ENCODE peak calls at places on chromosomes 2 and 18, in five cellular contexts. One of them, this sample, is unnamed.

GRCh38 chr18:2572892-2573291 is 1.5 kb downstream of the NDC80 start:
- DNase-seq in cardiac muscle cell: peak; percentile 32
- DNase-seq in left ventricle myocardium inferior: no peak
- DNase-seq in osteoblast: no peak
- DNase-seq in ovary: no peak
- DNase-seq in this sample: no peak

GRCh38 chr2:31413876-31414550 is 529 bp downstream of the XDH start:
- DNase-seq in ovary: no peak
- DNase-seq in cardiac muscle cell: no peak
- DNase-seq in osteoblast: no peak
- DNase-seq in left ventricle myocardium inferior: no peak
- DNase-seq in this sample: peak; percentile 32

GRCh38 chr2:218033208-218033589 is 30.4 kb upstream of the TNS1 start:
- DNase-seq in osteoblast: peak; percentile 66
- DNase-seq in ovary: no peak
- DNase-seq in left ventricle myocardium inferior: no peak
- DNase-seq in cardiac muscle cell: no peak
- DNase-seq in this sample: no peak

GRCh38 chr2:196515041-196515440 is 124.5 kb upstream of the CCDC150 start:
- DNase-seq in cardiac muscle cell: no peak
- DNase-seq in ovary: no peak
- DNase-seq in left ventricle myocardium inferior: peak; percentile 49
- DNase-seq in osteoblast: no peak
- DNase-seq in this sample: no peak

GRCh38 chr2:72911256-72911655 is 6.1 kb upstream of the EMX1 start:
- DNase-seq in ovary: no peak
- DNase-seq in left ventricle myocardium inferior: no peak
- DNase-seq in osteoblast: no peak
- DNase-seq in cardiac muscle cell: no peak
- DNase-seq in this sample: no peak

GRCh38 chr18:24926649-24927048 is 425.3 kb downstream of the ZNF521 start:
- DNase-seq in left ventricle myocardium inferior: no peak
- DNase-seq in ovary: no peak
- DNase-seq in cardiac muscle cell: no peak
- DNase-seq in osteoblast: no peak
- DNase-seq in this sample: no peak

GRCh38 chr2:16038586-16038985 is 98.2 kb downstream of the MYCN start:
- DNase-seq in left ventricle myocardium inferior: no peak
- DNase-seq in osteoblast: no peak
- DNase-seq in cardiac muscle cell: no peak
- DNase-seq in ovary: no peak
- DNase-seq in this sample: no peak

GRCh38 chr2:80026040-80026729 is 278.4 kb downstream of the LRRTM1 start:
- DNase-seq in cardiac muscle cell: no peak
- DNase-seq in left ventricle myocardium inferior: no peak
- DNase-seq in ovary: no peak
- DNase-seq in osteoblast: peak; percentile 43
- DNase-seq in this sample: no peak

GRCh38 chr2:77013932-77014331 is 508.2 kb downstream of the LRRTM4 start:
- DNase-seq in osteoblast: peak; percentile 0
- DNase-seq in cardiac muscle cell: no peak
- DNase-seq in ovary: no peak
- DNase-seq in left ventricle myocardium inferior: no peak
- DNase-seq in this sample: no peak

GRCh38 chr2:109473006-109473380 is 140.8 kb downstream of the SEPTIN10 start:
- DNase-seq in osteoblast: no peak
- DNase-seq in cardiac muscle cell: no peak
- DNase-seq in left ventricle myocardium inferior: no peak
- DNase-seq in ovary: no peak
- DNase-seq in this sample: no peak

GRCh38 chr2:127175406-127175805 is 44.7 kb downstream of the CYP27C1 start:
- DNase-seq in left ventricle myocardium inferior: peak; percentile 50
- DNase-seq in osteoblast: peak; percentile 90
- DNase-seq in ovary: peak; percentile 88
- DNase-seq in cardiac muscle cell: peak; percentile 36
- DNase-seq in this sample: no peak

GRCh38 chr2:38652431-38653273 is 13.3 kb upstream of the GALM start:
- DNase-seq in cardiac muscle cell: no peak
- DNase-seq in osteoblast: peak; percentile 4
- DNase-seq in ovary: no peak
- DNase-seq in left ventricle myocardium inferior: no peak
- DNase-seq in this sample: no peak

GRCh38 chr2:133817680-133818566 is 249.7 kb upstream of the NCKAP5 start:
- DNase-seq in ovary: no peak
- DNase-seq in osteoblast: peak; percentile 88
- DNase-seq in left ventricle myocardium inferior: no peak
- DNase-seq in cardiac muscle cell: peak; percentile 92
- DNase-seq in this sample: no peak

GRCh38 chr2:39525636-39526412 is 88.7 kb upstream of the MAP4K3 start:
- DNase-seq in osteoblast: no peak
- DNase-seq in cardiac muscle cell: no peak
- DNase-seq in ovary: no peak
- DNase-seq in left ventricle myocardium inferior: no peak
- DNase-seq in this sample: no peak

GRCh38 chr2:165219491-165219890 is 15.6 kb upstream of the SCN3A start:
- DNase-seq in cardiac muscle cell: no peak
- DNase-seq in osteoblast: no peak
- DNase-seq in ovary: no peak
- DNase-seq in left ventricle myocardium inferior: no peak
- DNase-seq in this sample: no peak

GRCh38 chr2:178404380-178404767 is 46.6 kb downstream of the PRKRA start:
- DNase-seq in cardiac muscle cell: peak; percentile 52
- DNase-seq in osteoblast: peak; percentile 86
- DNase-seq in ovary: no peak
- DNase-seq in left ventricle myocardium inferior: no peak
- DNase-seq in this sample: peak; percentile 37

GRCh38 chr2:120037995-120038541 is 25.2 kb downstream of the EPB41L5 start:
- DNase-seq in ovary: no peak
- DNase-seq in left ventricle myocardium inferior: no peak
- DNase-seq in cardiac muscle cell: no peak
- DNase-seq in osteoblast: no peak
- DNase-seq in this sample: no peak

GRCh38 chr2:162908567-162908966 is 70.0 kb upstream of the KCNH7 start:
- DNase-seq in cardiac muscle cell: no peak
- DNase-seq in left ventricle myocardium inferior: no peak
- DNase-seq in osteoblast: no peak
- DNase-seq in ovary: no peak
- DNase-seq in this sample: no peak

GRCh38 chr2:216554755-216555154 is 56.1 kb downstream of the RPL37A start:
- DNase-seq in cardiac muscle cell: no peak
- DNase-seq in left ventricle myocardium inferior: no peak
- DNase-seq in osteoblast: no peak
- DNase-seq in ovary: no peak
- DNase-seq in this sample: no peak

GRCh38 chr18:78913395-78913794 is 66.2 kb upstream of the SALL3 start:
- DNase-seq in left ventricle myocardium inferior: no peak
- DNase-seq in ovary: no peak
- DNase-seq in osteoblast: peak; percentile 42
- DNase-seq in cardiac muscle cell: no peak
- DNase-seq in this sample: no peak

GRCh38 chr2:120353591-120353898 is 7.6 kb downstream of the INHBB start:
- DNase-seq in left ventricle myocardium inferior: no peak
- DNase-seq in osteoblast: peak; percentile 59
- DNase-seq in ovary: no peak
- DNase-seq in cardiac muscle cell: no peak
- DNase-seq in this sample: no peak

GRCh38 chr2:81194176-81194575 is 889.6 kb upstream of the LRRTM1 start:
- DNase-seq in cardiac muscle cell: no peak
- DNase-seq in ovary: no peak
- DNase-seq in left ventricle myocardium inferior: no peak
- DNase-seq in osteoblast: no peak
- DNase-seq in this sample: no peak

GRCh38 chr2:230872968-230873669 is 8.4 kb downstream of the ITM2C start:
- DNase-seq in ovary: no peak
- DNase-seq in osteoblast: peak; percentile 37
- DNase-seq in left ventricle myocardium inferior: no peak
- DNase-seq in cardiac muscle cell: no peak
- DNase-seq in this sample: peak; percentile 73

GRCh38 chr2:58638256-58638795 is 397.2 kb upstream of the FANCL start:
- DNase-seq in cardiac muscle cell: peak; percentile 0
- DNase-seq in left ventricle myocardium inferior: no peak
- DNase-seq in ovary: no peak
- DNase-seq in osteoblast: peak; percentile 29
- DNase-seq in this sample: no peak

GRCh38 chr18:62799977-62800376 is 84.6 kb downstream of the PHLPP1 start:
- DNase-seq in cardiac muscle cell: no peak
- DNase-seq in left ventricle myocardium inferior: no peak
- DNase-seq in ovary: no peak
- DNase-seq in osteoblast: no peak
- DNase-seq in this sample: no peak
- H3K4me1 ChIP-seq in cardiac muscle cell: peaks cover 7% of the 10 kb centered on the region
- H3K4me1 ChIP-seq in left ventricle myocardium inferior: peaks cover 21% of the 10 kb centered on the region
- H3K4me1 ChIP-seq in ovary: no peaks in the 10 kb centered on the region
- H3K4me1 ChIP-seq in osteoblast: no peaks in the 10 kb centered on the region
- H3K4me1 ChIP-seq in this sample: no peaks in the 10 kb centered on the region

GRCh38 chr2:47036489-47036769 is 118.7 kb downstream of the STPG4 start:
- DNase-seq in ovary: no peak
- DNase-seq in osteoblast: no peak
- DNase-seq in left ventricle myocardium inferior: no peak
- DNase-seq in cardiac muscle cell: no peak
- DNase-seq in this sample: no peak

GRCh38 chr2:47033102-47033880 is 117.7 kb upstream of the MCFD2 start:
- DNase-seq in left ventricle myocardium inferior: no peak
- DNase-seq in ovary: peak; percentile 42
- DNase-seq in osteoblast: peak; percentile 77
- DNase-seq in cardiac muscle cell: no peak
- DNase-seq in this sample: no peak

GRCh38 chr2:47035615-47036488 is 119.3 kb downstream of the STPG4 start:
- DNase-seq in ovary: peak; percentile 34
- DNase-seq in left ventricle myocardium inferior: no peak
- DNase-seq in cardiac muscle cell: no peak
- DNase-seq in osteoblast: peak; percentile 39
- DNase-seq in this sample: no peak

GRCh38 chr2:47032773-47033101 is 117.1 kb upstream of the MCFD2 start:
- DNase-seq in ovary: no peak
- DNase-seq in left ventricle myocardium inferior: no peak
- DNase-seq in osteoblast: peak; percentile 70
- DNase-seq in cardiac muscle cell: no peak
- DNase-seq in this sample: no peak

DNA sequence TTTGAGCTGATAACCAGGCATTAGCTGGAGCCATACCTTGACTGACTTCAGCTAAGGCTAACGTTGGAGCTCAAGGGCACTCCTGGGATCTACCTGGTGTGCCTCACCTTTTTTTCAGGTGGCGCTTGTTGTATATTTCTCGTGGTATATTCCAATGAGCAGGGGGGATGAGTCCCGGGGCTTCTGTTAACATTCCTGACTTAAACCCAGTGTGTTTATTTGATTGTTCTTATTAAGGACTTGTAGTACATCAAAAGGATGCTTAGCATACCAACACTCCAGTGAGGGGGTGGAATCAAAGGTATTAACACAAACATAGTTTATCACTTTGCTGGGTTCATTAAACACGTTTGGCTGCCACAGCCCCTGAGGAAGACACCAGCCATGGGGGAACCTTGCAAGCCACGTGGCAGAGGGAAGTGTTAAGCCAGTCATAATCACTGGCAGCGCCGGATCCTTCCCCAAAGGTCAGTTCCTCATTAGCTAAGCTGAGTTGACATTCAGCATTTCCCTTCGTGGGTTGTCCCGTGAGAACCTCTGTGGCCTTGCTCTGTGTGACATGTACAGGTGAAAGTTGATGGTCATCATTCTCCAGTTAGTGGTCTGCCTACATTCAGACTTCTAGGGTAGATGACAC is 119.5 kb upstream of the MCFD2 start:
- DNase-seq in left ventricle myocardium inferior: peak; percentile 49
- DNase-seq in cardiac muscle cell: no peak
- DNase-seq in ovary: peak; percentile 50
- DNase-seq in osteoblast: peak; percentile 27
- DNase-seq in this sample: peak; percentile 17
- H3K4me1 ChIP-seq in left ventricle myocardium inferior: peaks cover 95% of the 10 kb centered on the region
- H3K4me1 ChIP-seq in cardiac muscle cell: peaks cover 38% of the 10 kb centered on the region
- H3K4me1 ChIP-seq in ovary: peaks cover 22% of the 10 kb centered on the region
- H3K4me1 ChIP-seq in osteoblast: peaks cover 43% of the 10 kb centered on the region
- H3K4me1 ChIP-seq in this sample: peaks cover 4% of the 10 kb centered on the region

GRCh38 chr2:174609261-174609660 is 11.7 kb upstream of the WIPF1 start:
- DNase-seq in cardiac muscle cell: no peak
- DNase-seq in ovary: no peak
- DNase-seq in left ventricle myocardium inferior: no peak
- DNase-seq in osteoblast: no peak
- DNase-seq in this sample: no peak

GRCh38 chr2:174608866-174609214 is 11.2 kb upstream of the WIPF1 start:
- DNase-seq in osteoblast: no peak
- DNase-seq in cardiac muscle cell: no peak
- DNase-seq in left ventricle myocardium inferior: no peak
- DNase-seq in ovary: no peak
- DNase-seq in this sample: peak; percentile 34

GRCh38 chr2:174607584-174607983 is 10.0 kb upstream of the WIPF1 start:
- DNase-seq in left ventricle myocardium inferior: no peak
- DNase-seq in cardiac muscle cell: no peak
- DNase-seq in ovary: no peak
- DNase-seq in osteoblast: peak; percentile 8
- DNase-seq in this sample: no peak

GRCh38 chr2:174606336-174606735 is 8.7 kb upstream of the WIPF1 start:
- DNase-seq in osteoblast: peak; percentile 80
- DNase-seq in ovary: no peak
- DNase-seq in left ventricle myocardium inferior: no peak
- DNase-seq in cardiac muscle cell: peak; percentile 56
- DNase-seq in this sample: no peak

DNA sequence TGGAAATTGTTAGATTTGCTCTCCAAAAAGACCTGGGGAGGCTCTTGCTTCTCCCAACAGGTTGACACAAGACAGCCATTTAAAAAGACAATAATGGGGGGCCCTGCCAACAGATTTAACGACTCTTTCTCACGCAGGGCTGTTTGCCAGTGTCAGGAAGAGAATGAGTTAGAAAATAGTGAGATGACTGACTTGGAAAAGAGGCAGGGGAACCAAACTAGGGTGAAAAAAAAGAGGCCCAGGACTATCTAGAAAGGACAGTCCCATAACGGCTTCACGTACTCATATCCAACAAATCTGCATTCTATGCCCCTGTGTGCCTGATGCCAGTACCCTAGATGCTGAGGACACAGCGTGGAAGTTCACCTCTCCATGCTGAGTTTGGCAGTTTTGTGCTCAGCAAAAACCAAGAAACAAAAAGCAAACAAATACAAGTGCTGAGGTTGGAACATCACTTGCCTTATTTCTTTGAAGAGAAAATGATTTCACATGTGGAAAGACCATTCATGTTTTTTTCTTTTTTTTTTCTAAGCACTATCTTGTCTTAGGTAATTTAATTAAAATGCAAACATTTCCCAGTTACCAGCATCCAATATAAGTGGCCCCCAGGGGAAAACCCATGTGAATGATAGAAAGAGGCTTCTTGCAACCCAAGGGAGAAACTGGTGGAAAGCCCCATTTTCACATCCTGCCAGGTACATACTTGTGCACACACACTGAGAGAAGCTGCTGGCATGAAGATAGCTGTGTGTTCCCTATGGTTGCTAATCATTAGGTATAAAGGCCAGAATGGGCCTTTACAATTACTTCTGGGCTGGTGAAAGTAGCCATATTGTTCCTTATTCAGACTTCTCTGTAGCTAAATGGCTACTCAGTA is 10.6 kb upstream of the WIPF1 start:
- DNase-seq in ovary: no peak
- DNase-seq in osteoblast: no peak
- DNase-seq in cardiac muscle cell: no peak
- DNase-seq in left ventricle myocardium inferior: no peak
- DNase-seq in this sample: peak; percentile 65
- H3K4me1 ChIP-seq in ovary: no peaks in the 10 kb centered on the region
- H3K4me1 ChIP-seq in osteoblast: peaks cover 36% of the 10 kb centered on the region
- H3K4me1 ChIP-seq in cardiac muscle cell: peaks cover 7% of the 10 kb centered on the region
- H3K4me1 ChIP-seq in left ventricle myocardium inferior: peaks cover 39% of the 10 kb centered on the region
- H3K4me1 ChIP-seq in this sample: peaks cover 79% of the 10 kb centered on the region

GRCh38 chr2:44351088-44351487 is 10.2 kb downstream of the PREPL start:
- DNase-seq in cardiac muscle cell: peak; percentile 23
- DNase-seq in osteoblast: no peak
- DNase-seq in left ventricle myocardium inferior: no peak
- DNase-seq in ovary: no peak
- DNase-seq in this sample: no peak
- H3K4me1 ChIP-seq in cardiac muscle cell: no peaks in the 10 kb centered on the region
- H3K4me1 ChIP-seq in osteoblast: peaks cover 49% of the 10 kb centered on the region
- H3K4me1 ChIP-seq in left ventricle myocardium inferior: peaks cover 54% of the 10 kb centered on the region
- H3K4me1 ChIP-seq in ovary: peaks cover 3% of the 10 kb centered on the region
- H3K4me1 ChIP-seq in this sample: no peaks in the 10 kb centered on the region